ENCODE peak calls at places on chromosomes 6 and 20, in seven cellular contexts. C is right atrium auricular region, D is aorta, L is fibroblast of lung, B is body of pancreas, U is tibial nerve, J is colonic mucosa. T is an unnamed sample. For H3K27me3 and H3K4me1, the result is how much of the 10 kb centered on the place peaks cover.

GRCh38 chr20:6705106-6705766 is 62.2 kb upstream of the BMP2 start:
- DNase-seq in D (no peak), J (no peak), B (no peak), L (no peak), U (no peak), C (no peak), T (no peak)

GRCh38 chr6:158496700-158497099 is 63.2 kb upstream of the TMEM181 start:
- DNase-seq in B (no peak), U (no peak), D (no peak), J (no peak), C (no peak), L (no peak), T (no peak)

GRCh38 chr20:35318502-35319157 is 26.4 kb upstream of the FAM83C start:
- DNase-seq in L (peak), B (peak), C (no peak), U (no peak), D (no peak), J (peak), T (peak)

GRCh38 chr20:63699466-63700198 is 3.2 kb downstream of the TNFRSF6B start:
- DNase-seq in B (no peak), U (peak), D (peak), C (no peak), L (no peak), J (no peak), T (no peak)

GRCh38 chr20:18240997-18241396 is 47.3 kb upstream of the ZNF133 start:
- DNase-seq in C (no peak), U (no peak), B (no peak), L (no peak), J (no peak), D (no peak), T (no peak)

GRCh38 chr6:20833881-20834515 is 299.7 kb downstream of the CDKAL1 start:
- DNase-seq in U (no peak), C (no peak), B (no peak), D (no peak), L (no peak), J (no peak), T (no peak)

GRCh38 chr6:99521557-99522286 is 6.5 kb upstream of the USP45 start:
- DNase-seq in B (peak), L (peak), C (peak), D (peak), U (no peak), J (peak), T (no peak)

GRCh38 chr6:26043389-26044139 is 43.7 kb upstream of the HFE start:
- DNase-seq in U (peak), B (peak), D (peak), J (peak), C (peak), L (peak), T (peak)

GRCh38 chr6:142551145-142551811 is 249.5 kb downstream of the ADGRG6 start:
- DNase-seq in U (no peak), B (no peak), D (no peak), J (no peak), L (no peak), C (no peak), T (no peak)

GRCh38 chr6:96675617-96676016 is 112.7 kb downstream of the FHL5 start:
- DNase-seq in C (no peak), B (no peak), J (no peak), D (no peak), L (no peak), U (no peak), T (no peak)

GRCh38 chr6:64145658-64146057 is 510.1 kb downstream of the PHF3 start:
- DNase-seq in L (no peak), U (no peak), B (no peak), J (no peak), C (no peak), D (no peak), T (no peak)

GRCh38 chr6:92922216-92922806 is 497.0 kb downstream of the EPHA7 start:
- DNase-seq in J (no peak), U (no peak), C (no peak), L (no peak), B (no peak), D (no peak), T (no peak)

GRCh38 chr6:12572884-12573824 is 143.4 kb upstream of the PHACTR1 start:
- DNase-seq in J (peak), L (peak), C (no peak), B (peak), U (no peak), D (no peak), T (peak)

GRCh38 chr20:24411003-24411402 is 58.4 kb upstream of the SYNDIG1 start:
- DNase-seq in C (no peak), U (no peak), B (no peak), J (no peak), L (no peak), D (no peak), T (no peak)

GRCh38 chr20:24405810-24406209 is 63.6 kb upstream of the SYNDIG1 start:
- DNase-seq in C (no peak), D (no peak), L (no peak), U (no peak), J (no peak), B (no peak), T (no peak)

GRCh38 chr20:24406251-24406650 is 63.2 kb upstream of the SYNDIG1 start:
- DNase-seq in J (no peak), U (no peak), D (no peak), L (no peak), B (no peak), C (no peak), T (no peak)

GRCh38 chr20:24403410-24403809 is 66.0 kb upstream of the SYNDIG1 start:
- DNase-seq in U (no peak), D (no peak), C (no peak), B (no peak), L (no peak), J (no peak), T (no peak)

DNA sequence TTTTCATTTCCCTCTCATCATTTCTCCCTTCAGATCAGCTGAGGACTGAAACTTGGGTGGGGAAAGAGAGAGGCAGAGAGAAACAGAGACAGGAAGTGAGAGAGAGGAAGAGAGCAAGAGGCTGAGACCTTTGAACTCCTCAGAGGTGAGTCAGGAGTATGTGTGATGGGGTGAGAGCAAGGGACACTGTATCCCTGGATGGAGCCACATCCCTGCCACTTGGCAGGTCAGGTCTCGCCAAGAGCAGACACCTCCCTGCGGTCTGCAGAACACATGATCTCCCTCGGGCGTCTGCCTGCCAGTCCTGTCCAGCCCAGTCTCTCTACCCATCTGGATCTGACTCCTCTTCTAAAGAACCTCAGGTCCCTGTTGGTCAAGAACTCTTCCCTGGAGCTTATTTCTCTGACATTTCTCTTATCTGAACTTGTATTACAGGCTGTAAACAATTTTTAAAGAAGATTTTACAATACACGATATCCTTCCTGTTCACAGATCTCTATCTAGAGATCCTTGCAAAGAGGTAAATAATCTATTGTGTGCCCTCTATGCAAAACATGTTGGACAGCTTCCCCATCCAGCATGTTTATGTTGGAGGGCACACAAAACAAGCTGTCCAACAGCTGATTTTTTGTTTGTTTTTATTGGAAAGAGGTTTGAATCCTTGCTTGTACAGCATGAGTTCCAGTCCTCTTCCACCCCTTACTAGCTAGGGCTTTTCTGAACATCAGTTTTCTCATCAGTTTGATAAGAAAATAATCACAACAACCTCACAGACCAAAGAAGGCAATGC is 62.5 kb upstream of the SYNDIG1 start:
- DNase-seq in L (peak), U (no peak), B (no peak), C (no peak), D (no peak), J (no peak), T (no peak)
- H3K27me3 ChIP-seq in L (under half), U (under half), B (under half), C (under half), D (under half), J (under half), T (under half)

GRCh38 chr6:2771021-2771558 is 5.9 kb downstream of the WRNIP1 start:
- DNase-seq in C (no peak), L (no peak), J (no peak), U (no peak), B (no peak), D (no peak), T (no peak)
- H3K4me1 ChIP-seq in C (half or more), L (under half), J (under half), U (under half), B (under half), D (under half), T (under half)

GRCh38 chr20:3672864-3673550 is 8.8 kb downstream of the ADAM33 start:
- DNase-seq in C (no peak), D (no peak), U (no peak), B (no peak), J (no peak), L (no peak), T (no peak)
- H3K27me3 ChIP-seq in C (under half), D (under half), U (under half), B (under half), J (under half), L (under half), T (under half)

DNA sequence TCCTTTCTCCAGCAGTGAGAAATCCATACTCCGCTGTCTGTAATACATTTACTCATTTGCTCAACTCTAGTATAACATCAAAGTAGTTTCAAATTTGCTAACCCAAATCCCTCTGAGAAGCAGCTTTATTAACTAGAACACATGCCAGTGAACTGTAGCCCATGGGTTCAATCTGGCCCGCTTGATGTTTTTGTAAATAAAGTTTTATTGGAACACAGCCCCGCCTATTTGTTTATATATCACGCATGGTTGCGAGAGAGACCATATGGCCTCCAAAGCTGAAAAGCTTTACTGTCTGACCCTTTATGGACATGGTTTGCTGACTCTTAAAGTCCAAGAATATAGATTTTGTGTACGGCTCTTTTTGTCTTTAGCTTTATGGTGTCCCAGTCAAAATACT is 32.2 kb downstream of the CDYL start:
- DNase-seq in J (no peak), B (no peak), D (no peak), L (no peak), U (no peak), C (no peak), T (no peak)
- H3K4me1 ChIP-seq in J (under half), B (under half), D (under half), L (under half), U (under half), C (under half), T (under half)

GRCh38 chr6:39314273-39314790 is at the start of gene KCNK17:
- DNase-seq in U (no peak), B (no peak), L (no peak), C (no peak), D (no peak), J (no peak), T (no peak)
- H3K27me3 ChIP-seq in U (under half), B (under half), L (under half), C (under half), D (under half), J (under half), T (under half)

GRCh38 chr6:32851025-32851424 is 2.5 kb downstream of the TAP1 start:
- DNase-seq in J (no peak), L (no peak), U (no peak), C (no peak), B (no peak), D (no peak), T (no peak)

GRCh38 chr6:32854376-32855178 is 585 bp downstream of the PSMB9 start:
- DNase-seq in C (no peak), D (peak), J (peak), B (peak), L (peak), U (peak), T (peak)

GRCh38 chr6:32853541-32854375 is at the start of the genes PSMB9 and TAP1:
- DNase-seq in B (peak), U (peak), D (peak), J (peak), C (peak), L (peak), T (peak)

GRCh38 chr6:32852844-32853540 is 512 bp downstream of the TAP1 start:
- DNase-seq in C (peak), B (peak), U (peak), L (peak), D (peak), J (peak), T (peak)

DNA sequence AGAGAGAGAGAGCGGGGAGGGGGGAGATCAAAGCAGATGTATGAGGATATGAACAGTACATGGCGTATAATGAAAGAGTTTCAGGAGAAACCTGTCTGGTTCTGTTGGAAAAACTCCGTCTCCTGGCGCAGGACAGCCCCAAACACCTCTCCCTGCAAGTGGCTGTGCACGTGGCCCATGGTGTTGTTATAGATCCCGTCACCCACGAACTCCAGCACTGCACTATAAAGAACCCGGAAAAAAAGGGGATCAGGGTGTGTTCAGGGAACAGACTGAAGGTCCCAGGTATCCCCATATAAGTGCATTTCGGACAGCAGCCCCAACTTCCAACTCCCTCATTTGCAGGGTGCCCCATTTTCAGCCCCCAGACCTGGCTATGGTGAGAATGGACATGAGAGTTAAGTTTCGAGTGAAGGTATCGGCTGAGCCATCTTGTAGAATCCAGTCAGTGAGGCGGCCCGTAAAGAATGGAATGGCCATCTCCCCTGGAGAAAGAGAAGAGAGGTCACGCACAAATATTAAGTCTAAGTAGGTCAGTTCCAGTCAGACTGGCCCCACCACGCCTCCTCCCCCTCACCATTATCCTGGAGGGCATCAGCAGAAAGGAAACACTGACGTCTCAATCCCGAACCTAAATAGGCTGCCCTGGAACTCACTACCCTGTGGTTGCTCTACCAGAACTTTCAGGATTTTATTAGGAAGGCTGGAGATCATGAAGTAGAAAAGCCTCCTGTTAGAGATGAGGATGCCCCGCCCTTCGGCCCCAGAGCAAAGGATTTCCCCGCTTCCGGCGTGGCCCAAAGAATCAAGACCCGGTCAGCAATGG is 1.3 kb downstream of the TAP1 start:
- DNase-seq in J (peak), C (peak), L (no peak), D (peak), U (peak), B (peak), T (peak)
- H3K4me1 ChIP-seq in J (under half), C (under half), L (under half), D (under half), U (under half), B (under half), T (under half)